ENCODE peak calls at places on chromosomes 2 and 18, in ten cellular contexts. Q is heart right ventricle; R is fibroblast of mammary gland; L is midbrain; S is GM19239; F is C1 segment of cervical spinal cord; K is fibroblast of lung; Z is activated naive CD4-positive, alpha-beta T cell treated with Interleukin-2 at 50 U/mL for 16 hours; X is H1; A is D341Med. C is an unnamed sample.

GRCh38 chr18:79064228-79064627 is 5.0 kb upstream of the ATP9B start:
- DNase-seq in Q (no peak), R (no peak), L (no peak), S (no peak), F (no peak), K (no peak), Z (no peak), X (no peak), A (no peak), C (no peak)

GRCh38 chr2:218285604-218286003 is 6.7 kb downstream of the TMBIM1 start:
- DNase-seq in Q (peak; percentile 69), R (peak; percentile 76), L (peak; percentile 65), S (no peak), F (peak; percentile 50), K (peak; percentile 62), Z (no peak), X (no peak), A (peak; percentile 64), C (peak; percentile 45)

GRCh38 chr18:24934231-24934932 is 417.6 kb downstream of the ZNF521 start:
- DNase-seq in Q (no peak), R (no peak), L (no peak), S (no peak), F (no peak), K (no peak), Z (no peak), X (no peak), A (no peak), C (no peak)

GRCh38 chr2:20475567-20475952 is 28.7 kb downstream of the RHOB start:
- DNase-seq in Q (no peak), R (no peak), L (no peak), S (no peak), F (no peak), K (no peak), Z (no peak), X (no peak), A (no peak), C (no peak)

GRCh38 chr2:197168705-197169104 is 141.9 kb downstream of the ANKRD44 start:
- DNase-seq in Q (peak; percentile 40), R (peak; percentile 70), L (peak; percentile 76), S (peak; percentile 63), F (peak; percentile 24), K (peak; percentile 42), Z (peak; percentile 75), X (no peak), A (peak; percentile 76), C (peak; percentile 74)

GRCh38 chr2:191942114-191943103 is 95.5 kb upstream of the CAVIN2 start:
- DNase-seq in Q (no peak), R (no peak), L (peak; percentile 19), S (no peak), F (no peak), K (peak; percentile 51), Z (no peak), X (no peak), A (no peak), C (no peak)

GRCh38 chr2:241131531-241131930 is 17.7 kb downstream of the PASK start:
- DNase-seq in Q (no peak), R (no peak), L (no peak), S (no peak), F (no peak), K (no peak), Z (no peak), X (no peak), A (no peak), C (no peak)

GRCh38 chr2:147511491-147511948 is 333.3 kb upstream of the ACVR2A start:
- DNase-seq in Q (peak; percentile 25), R (peak; percentile 69), L (no peak), S (no peak), F (no peak), K (peak; percentile 26), Z (no peak), X (no peak), A (no peak), C (peak; percentile 23)

GRCh38 chr2:20599001-20599600 is 51.8 kb downstream of the HS1BP3 start:
- DNase-seq in Q (peak; percentile 86), R (no peak), L (peak; percentile 80), S (no peak), F (peak; percentile 66), K (no peak), Z (no peak), X (no peak), A (no peak), C (peak; percentile 58)

GRCh38 chr2:165114345-165114943 is 89.4 kb downstream of the SCN3A start:
- DNase-seq in Q (no peak), R (peak; percentile 53), L (no peak), S (no peak), F (no peak), K (peak; percentile 82), Z (no peak), X (no peak), A (no peak), C (no peak)

GRCh38 chr2:10448646-10449480 is 736 bp upstream of the ODC1 start:
- DNase-seq in Q (peak; percentile 26), R (peak; percentile 79), L (no peak), S (peak; percentile 96), F (no peak), K (peak; percentile 85), Z (peak; percentile 93), X (peak; percentile 61), A (peak; percentile 49), C (no peak)

GRCh38 chr2:204853905-204854304 is 308.6 kb downstream of the PARD3B start:
- DNase-seq in Q (no peak), R (no peak), L (no peak), S (no peak), F (no peak), K (no peak), Z (no peak), X (no peak), A (no peak), C (no peak)

GRCh38 chr2:239296020-239296932 is 104.5 kb downstream of the HDAC4 start:
- DNase-seq in Q (no peak), R (no peak), L (peak; percentile 43), S (no peak), F (peak; percentile 42), K (no peak), Z (no peak), X (no peak), A (no peak), C (peak; percentile 46)

GRCh38 chr2:165745916-165746315 is 48.1 kb downstream of the GALNT3 start:
- DNase-seq in Q (no peak), R (peak; percentile 17), L (peak; percentile 53), S (no peak), F (peak; percentile 4), K (peak; percentile 83), Z (no peak), X (no peak), A (peak; percentile 14), C (no peak)

GRCh38 chr2:157833721-157834120 is 42.4 kb downstream of the ACVR1 start:
- DNase-seq in Q (no peak), R (no peak), L (no peak), S (no peak), F (no peak), K (no peak), Z (no peak), X (no peak), A (no peak), C (no peak)

GRCh38 chr2:219638948-219639341 is 11.5 kb downstream of the SLC4A3 start:
- DNase-seq in Q (no peak), R (peak; percentile 12), L (no peak), S (no peak), F (no peak), K (no peak), Z (no peak), X (no peak), A (no peak), C (peak; percentile 44)

GRCh38 chr18:22169011-22169888 is at the start of gene GATA6:
- DNase-seq in Q (peak; percentile 89), R (peak; percentile 81), L (no peak), S (no peak), F (no peak), K (peak; percentile 94), Z (peak; percentile 21), X (peak; percentile 80), A (peak; percentile 89), C (no peak)

GRCh38 chr18:23341383-23341782 is 111.7 kb upstream of the RIOK3 start:
- DNase-seq in Q (no peak), R (peak; percentile 54), L (no peak), S (no peak), F (no peak), K (peak; percentile 59), Z (no peak), X (no peak), A (no peak), C (no peak)

GRCh38 chr2:9877026-9877425 is 33.8 kb downstream of the TAF1B start:
- DNase-seq in Q (no peak), R (no peak), L (no peak), S (no peak), F (no peak), K (no peak), Z (no peak), X (no peak), A (no peak), C (no peak)

GRCh38 chr2:17303054-17303453 is 215.2 kb downstream of the RAD51AP2 start:
- DNase-seq in Q (no peak), R (no peak), L (no peak), S (no peak), F (no peak), K (peak; percentile 90), Z (no peak), X (no peak), A (no peak), C (no peak)

GRCh38 chr2:197286805-197287595 is 23.6 kb downstream of the ANKRD44 start:
- DNase-seq in Q (no peak), R (peak; percentile 96), L (peak; percentile 42), S (no peak), F (no peak), K (peak; percentile 95), Z (peak; percentile 50), X (no peak), A (no peak), C (no peak)

GRCh38 chr2:179913809-179914208 is 52.4 kb upstream of the ZNF385B start:
- DNase-seq in Q (no peak), R (no peak), L (no peak), S (no peak), F (no peak), K (no peak), Z (no peak), X (no peak), A (no peak), C (no peak)